ENCODE peak calls at places on chromosomes 12 and 14, in seven cellular contexts. M is stimulated activated CD8-positive, alpha-beta memory T cell treated with anti-CD3 and anti-CD28 coated beads, Interleukin-7, amount 100 ng/mL, for 1 hour; I is EL; P is RWPE1; Y is RWPE2; O is NCI-H1105 treated with DMSO at 0.1 percent for 48 hours; W is head of caudate nucleus. E is an unnamed sample.

GRCh38 chr12:124542021-124542941 is 25.1 kb downstream of the NCOR2 start:
- DNase-seq in M (no peak), I (no peak), P (no peak), Y (no peak), O (no peak), W (no peak), E (no peak)

GRCh38 chr14:99316281-99317163 is 44.5 kb upstream of the BCL11B start:
- DNase-seq in M (no peak), I (no peak), P (no peak), Y (no peak), O (no peak), W (no peak), E (no peak)

GRCh38 chr14:36452850-36453249 is 67.2 kb downstream of the NKX2-1 start:
- DNase-seq in M (no peak), I (no peak), P (no peak), Y (no peak), O (peak; percentile 57), W (no peak), E (no peak)

GRCh38 chr14:39247256-39247655 is 13.5 kb downstream of the MIA2 start:
- DNase-seq in M (no peak), I (peak; percentile 78), P (peak; percentile 73), Y (no peak), O (no peak), W (no peak), E (no peak)

GRCh38 chr14:76386922-76387782 is 11.2 kb downstream of the ESRRB start:
- DNase-seq in M (peak; percentile 20), I (peak; percentile 67), P (peak; percentile 84), Y (no peak), O (peak; percentile 68), W (peak; percentile 75), E (peak; percentile 83)

GRCh38 chr12:108608616-108609015 is 10.7 kb upstream of the TMEM119 start:
- DNase-seq in M (no peak), I (no peak), P (no peak), Y (no peak), O (no peak), W (no peak), E (no peak)

GRCh38 chr12:79415754-79416435 is 274.9 kb downstream of the PAWR start:
- DNase-seq in M (no peak), I (no peak), P (peak; percentile 13), Y (no peak), O (no peak), W (no peak), E (no peak)

GRCh38 chr14:33555710-33556350 is 395.0 kb downstream of the EGLN3 start:
- DNase-seq in M (no peak), I (peak; percentile 15), P (no peak), Y (no peak), O (no peak), W (no peak), E (no peak)

GRCh38 chr14:24164591-24164991 is 3.5 kb downstream of the IRF9 start:
- DNase-seq in M (no peak), I (no peak), P (no peak), Y (no peak), O (no peak), W (no peak), E (no peak)

GRCh38 chr14:75315143-75315542 is 36.5 kb downstream of the FOS start:
- DNase-seq in M (no peak), I (peak; percentile 48), P (no peak), Y (no peak), O (peak; percentile 9), W (no peak), E (peak; percentile 44)

GRCh38 chr12:49933793-49934192 is 16.7 kb upstream of the AQP2 start:
- DNase-seq in M (no peak), I (no peak), P (no peak), Y (no peak), O (no peak), W (no peak), E (no peak)

GRCh38 chr12:42741771-42742510 is 152.4 kb upstream of the PRICKLE1 start:
- DNase-seq in M (no peak), I (peak; percentile 78), P (no peak), Y (no peak), O (no peak), W (no peak), E (no peak)

GRCh38 chr14:64857979-64858740 is 21.5 kb downstream of the SPTB start:
- DNase-seq in M (no peak), I (no peak), P (no peak), Y (no peak), O (no peak), W (no peak), E (no peak)